ENCODE peak calls at places on chromosome 10, in seven cellular contexts. Y is stimulated activated CD4-positive, alpha-beta T cell treated with anti-CD3 and anti-CD28 coated beads, TNF-alpha, amount 100 ng/mL, for 4 hours; K is CD8-positive, alpha-beta memory T cell; U is stimulated activated CD8-positive, alpha-beta memory T cell treated with anti-CD3 and anti-CD28 coated beads, Interleukin-2, amount 100 ng/mL, for 48 hours; T is endothelial cell; N is GM12891; H is foreskin melanocyte. B is an unnamed sample.

GRCh38 chr10:30538086-30538485 is 91.5 kb downstream of the LYZL2 start:
- DNase-seq in Y (no peak), K (no peak), U (no peak), T (no peak), N (no peak), H (no peak), B (no peak)

GRCh38 chr10:72690071-72690755 is 1.7 kb upstream of the MCU start:
- DNase-seq in Y (no peak), K (no peak), U (no peak), T (no peak), N (no peak), H (no peak), B (peak)

GRCh38 chr10:14953452-14954000 is 370 bp downstream of the DCLRE1C start:
- DNase-seq in Y (no peak), K (no peak), U (no peak), T (peak), N (peak), H (peak), B (peak)

GRCh38 chr10:116742367-116743265 is at the start of gene HSPA12A:
- DNase-seq in Y (no peak), K (no peak), U (peak), T (peak), N (peak), H (peak), B (peak)

GRCh38 chr10:103917326-103918052 is 495 bp downstream of the STN1 start:
- DNase-seq in Y (no peak), K (no peak), U (no peak), T (no peak), N (no peak), H (no peak), B (no peak)

GRCh38 chr10:70773965-70774809 is 11.0 kb downstream of the TBATA start:
- DNase-seq in Y (no peak), K (no peak), U (no peak), T (no peak), N (no peak), H (no peak), B (no peak)

GRCh38 chr10:130138479-130138866 is 2.3 kb downstream of the GLRX3 start:
- DNase-seq in Y (no peak), K (no peak), U (no peak), T (no peak), N (no peak), H (no peak), B (no peak)

GRCh38 chr10:101840102-101840684 is 3.4 kb downstream of the KCNIP2 start:
- DNase-seq in Y (no peak), K (no peak), U (no peak), T (no peak), N (no peak), H (peak), B (no peak)

GRCh38 chr10:92847185-92847864 is 995 bp upstream of the EXOC6 start:
- DNase-seq in Y (no peak), K (no peak), U (no peak), T (no peak), N (no peak), H (no peak), B (peak)

GRCh38 chr10:132939957-132940790 is 2.2 kb downstream of the CFAP46 start:
- DNase-seq in Y (no peak), K (no peak), U (peak), T (peak), N (peak), H (peak), B (peak)

GRCh38 chr10:26438534-26439269 is 561 bp downstream of the APBB1IP start:
- DNase-seq in Y (peak), K (peak), U (peak), T (peak), N (peak), H (no peak), B (peak)

GRCh38 chr10:100373298-100374136 is 26.5 kb downstream of the SCD start:
- DNase-seq in Y (peak), K (peak), U (peak), T (peak), N (peak), H (peak), B (peak)

GRCh38 chr10:30963994-30964930 is 67.4 kb downstream of the ZNF438 start:
- DNase-seq in Y (no peak), K (no peak), U (no peak), T (no peak), N (no peak), H (no peak), B (no peak)